ENCODE peak calls at places on chromosome 7, in five cellular contexts. J, T, Y, K and B are unnamed samples.

GRCh38 chr7:120550494-120551048 is 277.6 kb downstream of the KCND2 start:
- DNase-seq in Y (no peak), T (no peak), J (no peak), K (no peak), B (no peak)

GRCh38 chr7:107027208-107027607 is 17.3 kb upstream of the PRKAR2B start:
- DNase-seq in J (no peak), Y (no peak), T (no peak), K (no peak), B (no peak)

GRCh38 chr7:121107923-121108498 is 119.5 kb downstream of the CPED1 start:
- DNase-seq in Y (peak; percentile 56), T (peak; percentile 66), K (no peak), J (no peak), B (no peak)

GRCh38 chr7:105388373-105389089 is at the start of gene SRPK2:
- DNase-seq in T (peak; percentile 77), J (peak; percentile 84), K (peak; percentile 74), Y (peak; percentile 81), B (no peak)

GRCh38 chr7:149855368-149856305 is 17.5 kb downstream of the ZNF862 start:
- DNase-seq in Y (no peak), T (peak; percentile 70), K (no peak), J (no peak), B (no peak)

GRCh38 chr7:151690597-151690996 is 170.9 kb upstream of the RHEB start:
- DNase-seq in K (no peak), J (no peak), Y (no peak), T (peak; percentile 31), B (no peak)

GRCh38 chr7:94395141-94396041 is 696 bp downstream of the COL1A2 start:
- DNase-seq in J (peak; percentile 28), Y (peak; percentile 76), K (peak; percentile 60), T (peak; percentile 88), B (peak; percentile 61)

GRCh38 chr7:153902857-153903256 is 149.3 kb upstream of the DPP6 start:
- DNase-seq in J (no peak), T (no peak), Y (no peak), K (no peak), B (no peak)

GRCh38 chr7:106278695-106279094 is 6.1 kb downstream of the NAMPT start:
- DNase-seq in Y (no peak), K (no peak), T (no peak), J (no peak), B (no peak)

GRCh38 chr7:17130281-17131059 is 168.0 kb upstream of the AHR start:
- DNase-seq in T (no peak), K (no peak), J (no peak), Y (peak; percentile 95), B (no peak)

GRCh38 chr7:108376206-108376605 is 80.0 kb downstream of the NRCAM start:
- DNase-seq in K (no peak), T (no peak), Y (no peak), J (no peak), B (no peak)

GRCh38 chr7:36526720-36527548 is 137.3 kb downstream of the ANLN start:
- DNase-seq in K (no peak), T (peak; percentile 87), J (no peak), Y (peak; percentile 71), B (peak; percentile 78)

GRCh38 chr7:55065079-55065478 is 46.3 kb downstream of the EGFR start:
- DNase-seq in J (no peak), K (peak; percentile 70), Y (peak; percentile 93), T (peak; percentile 97), B (peak; percentile 80)

GRCh38 chr7:129163875-129164544 is 19.5 kb downstream of the TSPAN33 start:
- DNase-seq in K (no peak), Y (peak; percentile 66), J (no peak), T (peak; percentile 25), B (no peak)

GRCh38 chr7:134856141-134856540 is 76.7 kb downstream of the CALD1 start:
- DNase-seq in J (no peak), T (peak; percentile 33), Y (no peak), K (no peak), B (no peak)
- H3K4me1 ChIP-seq in J (peaks cover 13% of the 10 kb centered on the region), T (peaks cover 28% of the 10 kb centered on the region), Y (peaks cover 8% of the 10 kb centered on the region), K (peaks cover 3% of the 10 kb centered on the region), B (peaks cover 3% of the 10 kb centered on the region)

GRCh38 chr7:89053130-89053529 is 257.6 kb upstream of the TEX47 start:
- DNase-seq in Y (no peak), K (no peak), J (no peak), T (no peak), B (no peak)

GRCh38 chr7:89054364-89054763 is 258.8 kb upstream of the TEX47 start:
- DNase-seq in K (no peak), J (no peak), T (no peak), Y (no peak), B (no peak)

GRCh38 chr7:89049043-89049442 is 253.5 kb upstream of the TEX47 start:
- DNase-seq in J (no peak), T (peak; percentile 12), K (no peak), Y (no peak), B (no peak)
- H3K9me3 ChIP-seq in J (peaks cover 11% of the 10 kb centered on the region), T (no peaks in the 10 kb centered on the region), K (no peaks in the 10 kb centered on the region), Y (no peaks in the 10 kb centered on the region), B (peaks cover 2% of the 10 kb centered on the region)

GRCh38 chr7:41573881-41574280 is 129.0 kb downstream of the INHBA start:
- DNase-seq in K (no peak), J (no peak), T (no peak), Y (no peak), B (no peak)
- H3K4me1 ChIP-seq in K (no peaks in the 10 kb centered on the region), J (no peaks in the 10 kb centered on the region), T (peaks cover 60% of the 10 kb centered on the region), Y (peaks cover 3% of the 10 kb centered on the region), B (peaks cover 5% of the 10 kb centered on the region)

DNA sequence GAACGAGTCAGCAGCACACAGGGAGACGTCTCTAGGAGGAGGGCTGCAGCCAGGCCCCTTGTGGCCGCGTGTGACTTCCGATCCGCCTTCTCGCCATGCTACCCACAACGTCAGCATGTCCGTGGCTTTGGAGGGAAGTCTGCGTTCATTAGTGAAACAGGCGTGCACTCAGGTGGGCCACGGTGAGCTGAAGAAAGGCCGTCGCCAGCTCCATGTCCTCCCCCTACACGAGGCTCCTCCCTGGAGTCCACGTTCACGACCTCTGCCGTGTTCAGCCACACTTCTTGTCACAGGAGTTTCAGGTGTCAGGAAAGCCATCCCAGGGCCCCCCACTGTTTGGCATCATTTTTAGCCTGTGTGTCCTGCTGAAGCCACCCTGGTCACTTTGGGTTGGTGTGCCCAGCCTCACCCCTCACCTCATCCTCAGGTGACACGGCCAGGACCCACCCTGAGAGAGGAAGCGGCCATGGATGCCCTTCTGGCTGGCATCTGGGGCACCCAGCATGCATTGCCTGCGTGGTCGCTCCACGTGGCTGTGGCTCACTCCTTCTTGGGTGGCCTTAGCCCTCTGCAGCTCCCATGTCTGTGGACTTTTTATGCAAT is 310.6 kb upstream of the SHH start:
- DNase-seq in T (no peak), J (no peak), K (no peak), Y (no peak), B (no peak)
- H3K9me3 ChIP-seq in T (no peaks in the 10 kb centered on the region), J (no peaks in the 10 kb centered on the region), K (no peaks in the 10 kb centered on the region), Y (no peaks in the 10 kb centered on the region), B (peaks cover 5% of the 10 kb centered on the region)

DNA sequence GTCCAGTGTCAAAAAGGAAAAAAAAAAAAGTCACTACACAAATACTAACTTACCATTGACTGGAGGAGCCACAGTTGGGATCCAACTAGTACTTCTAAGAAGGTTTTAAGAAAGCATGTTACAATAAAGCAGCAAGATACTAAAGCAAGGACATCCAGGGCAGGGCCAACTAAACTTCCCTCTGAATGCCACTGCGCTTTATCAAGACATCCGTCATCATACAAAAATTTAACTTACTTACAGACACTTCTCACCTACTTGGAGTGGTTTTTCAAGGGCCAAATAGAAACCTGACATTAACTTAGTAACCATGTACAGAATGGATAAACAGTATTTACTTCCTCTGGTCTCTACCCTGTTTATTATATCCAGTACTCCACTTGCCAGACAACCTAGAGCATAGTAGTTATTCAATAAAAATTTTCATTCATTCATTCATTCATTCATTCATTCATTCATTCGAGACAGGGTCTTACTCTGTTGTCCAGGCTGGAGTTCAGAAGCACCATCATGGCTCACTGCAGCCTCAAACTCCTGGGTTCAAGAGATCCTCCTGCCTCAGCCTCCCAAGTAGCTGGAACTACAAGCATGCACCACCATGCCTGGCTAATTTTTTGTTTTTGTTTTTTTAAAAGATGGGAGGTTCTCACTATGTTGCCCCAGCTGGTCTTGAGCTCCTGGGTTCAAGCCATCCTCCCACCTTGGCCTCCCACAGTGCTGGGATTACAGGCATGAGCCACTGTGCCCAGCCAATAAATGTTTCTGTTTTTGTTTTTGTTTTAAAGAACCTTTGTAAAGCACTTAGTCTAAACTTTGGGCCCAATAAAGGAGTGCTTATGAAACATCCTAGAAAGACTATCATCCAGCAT is 19.0 kb downstream of the SMURF1 start:
- DNase-seq in K (no peak), Y (no peak), J (no peak), T (no peak), B (no peak)
- H3K4me1 ChIP-seq in K (peaks cover 5% of the 10 kb centered on the region), Y (peaks cover 68% of the 10 kb centered on the region), J (peaks cover 56% of the 10 kb centered on the region), T (peaks cover 8% of the 10 kb centered on the region), B (peaks cover 77% of the 10 kb centered on the region)

GRCh38 chr7:57305192-57305748 is 144.7 kb upstream of the ZNF716 start:
- DNase-seq in T (no peak), K (no peak), Y (no peak), J (no peak), B (no peak)
- H3K9me3 ChIP-seq in T (no peaks in the 10 kb centered on the region), K (no peaks in the 10 kb centered on the region), Y (no peaks in the 10 kb centered on the region), J (peaks cover 73% of the 10 kb centered on the region), B (no peaks in the 10 kb centered on the region)